ENCODE peak calls at places on chromosomes 12 and 14, in six cellular contexts. M is stomach, Q is Panc1, F is PC-3, E is psoas muscle, Y is tibial nerve. D is an unnamed sample.

GRCh38 chr12:74446466-74446865 is 91.2 kb upstream of the ATXN7L3B start:
- DNase-seq in Q (no peak), Y (no peak), F (no peak), E (no peak), M (no peak), D (no peak)

GRCh38 chr14:49919825-49920224 is 26.9 kb downstream of the ARF6 start:
- DNase-seq in E (no peak), M (no peak), Y (no peak), F (no peak), Q (no peak), D (no peak)

GRCh38 chr14:27090716-27091115 is 492.9 kb upstream of the NOVA1 start:
- DNase-seq in E (no peak), F (no peak), M (no peak), Y (no peak), Q (no peak), D (no peak)

GRCh38 chr12:119578112-119578511 is 15.5 kb upstream of the TMEM233 start:
- DNase-seq in E (no peak), Q (no peak), Y (no peak), F (peak), M (no peak), D (no peak)

GRCh38 chr14:69398053-69398817 is at the start of the genes ERH and SLC39A9:
- DNase-seq in Y (peak), Q (peak), M (peak), E (peak), F (peak), D (peak)

GRCh38 chr12:91902860-91903683 is 242.6 kb downstream of the BTG1 start:
- DNase-seq in F (no peak), E (no peak), Y (no peak), M (no peak), Q (no peak), D (no peak)

GRCh38 chr14:61557854-61558253 is 137.5 kb upstream of the HIF1A start:
- DNase-seq in Q (no peak), F (no peak), Y (no peak), M (no peak), E (no peak), D (no peak)

GRCh38 chr12:92796650-92797049 is 93.9 kb downstream of the PLEKHG7 start:
- DNase-seq in Y (no peak), M (no peak), E (no peak), F (peak), Q (no peak), D (no peak)

GRCh38 chr12:40063424-40063823 is 42.5 kb downstream of the SLC2A13 start:
- DNase-seq in M (no peak), Q (no peak), F (no peak), Y (no peak), E (no peak), D (no peak)

GRCh38 chr14:72947366-72948160 is 21.3 kb downstream of the DCAF4 start:
- DNase-seq in Y (no peak), Q (no peak), M (no peak), E (no peak), F (no peak), D (no peak)

GRCh38 chr14:72600551-72601330 is 293.2 kb downstream of the DPF3 start:
- DNase-seq in M (no peak), Q (no peak), Y (no peak), F (no peak), E (no peak), D (no peak)

GRCh38 chr12:53223391-53224267 is 8.4 kb downstream of the RARG start:
- DNase-seq in Q (no peak), E (peak), Y (no peak), F (no peak), M (no peak), D (no peak)

GRCh38 chr14:59631237-59631636 is 54.6 kb upstream of the CCDC175 start:
- DNase-seq in Y (no peak), F (peak), Q (no peak), E (no peak), M (no peak), D (no peak)

GRCh38 chr12:113759135-113759534 is 207.0 kb downstream of the RBM19 start:
- DNase-seq in F (no peak), Y (no peak), Q (no peak), M (no peak), E (no peak), D (no peak)

GRCh38 chr14:67940894-67941455 is 121.4 kb downstream of the RAD51B start:
- DNase-seq in Q (no peak), E (no peak), F (peak), Y (no peak), M (peak), D (peak)

GRCh38 chr14:65351493-65352224 is 60.9 kb upstream of the FUT8 start:
- DNase-seq in F (no peak), Y (no peak), E (no peak), Q (no peak), M (no peak), D (no peak)

GRCh38 chr12:65237153-65237552 is 41.3 kb upstream of the MSRB3 start:
- DNase-seq in M (no peak), Y (no peak), E (no peak), F (no peak), Q (no peak), D (no peak)

GRCh38 chr12:65229441-65229840 is 49.0 kb upstream of the MSRB3 start:
- DNase-seq in F (peak), Q (no peak), M (no peak), E (no peak), Y (no peak), D (peak)

GRCh38 chr12:65232490-65233077 is 45.9 kb upstream of the MSRB3 start:
- DNase-seq in E (no peak), Q (no peak), M (no peak), F (peak), Y (no peak), D (no peak)
- TF ChIP-seq CTCF in E (peak), Q (peak), M (no peak), F (peak), Y (peak), D (no peak)

GRCh38 chr14:71322660-71323250 is 415.5 kb downstream of the PCNX1 start:
- DNase-seq in M (no peak), Q (peak), F (peak), E (no peak), Y (no peak), D (no peak)
- H3K4me3 ChIP-seq in M (peak), Q (no peak), F (peak), E (peak), Y (no peak), D (peak)

GRCh38 chr12:18899678-18900317 is 161.9 kb downstream of the CAPZA3 start:
- DNase-seq in Y (no peak), F (no peak), Q (no peak), E (no peak), M (no peak), D (no peak)
- TF ChIP-seq CTCF in Y (no peak), F (no peak), Q (no peak), E (no peak), M (no peak), D (no peak)

GRCh38 chr12:105110851-105111250 is 3.3 kb downstream of the WASHC4 start:
- DNase-seq in E (no peak), Q (no peak), Y (no peak), M (no peak), F (no peak), D (no peak)

GRCh38 chr12:105107176-105107496 is 395 bp upstream of the WASHC4 start:
- DNase-seq in M (no peak), Q (no peak), Y (no peak), E (no peak), F (no peak), D (no peak)

GRCh38 chr12:105109465-105110212 is 2.1 kb downstream of the WASHC4 start:
- DNase-seq in Y (no peak), E (no peak), F (peak), Q (no peak), M (no peak), D (no peak)

GRCh38 chr12:105107497-105108371 is at the start of gene WASHC4:
- DNase-seq in Y (peak), Q (no peak), M (peak), F (peak), E (peak), D (no peak)

DNA sequence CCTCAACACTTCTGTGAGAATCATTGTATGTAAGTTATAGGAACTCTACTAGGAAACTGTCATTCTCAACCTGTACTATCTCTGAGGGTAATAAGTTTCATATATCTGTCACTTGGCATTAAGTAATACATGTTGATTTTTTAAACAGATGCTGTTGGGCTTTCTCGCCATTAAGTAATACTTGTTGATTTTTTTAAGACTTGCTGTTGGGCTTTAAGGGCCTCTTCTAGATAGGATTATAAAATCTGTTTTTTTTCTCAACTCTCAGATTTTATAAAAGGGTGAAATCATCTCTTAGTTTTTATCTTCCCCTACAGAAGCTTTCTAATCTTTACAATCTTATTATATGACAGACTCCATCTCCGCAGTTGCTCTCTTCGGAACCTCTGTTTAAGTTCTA is 5.6 kb downstream of the WASHC4 start:
- DNase-seq in Q (no peak), M (no peak), Y (no peak), F (no peak), E (no peak), D (no peak)
- H3K4me3 ChIP-seq in Q (no peak), M (no peak), Y (no peak), F (no peak), E (no peak), D (no peak)

GRCh38 chr14:24839617-24840203 is 205.7 kb upstream of the GZMB start:
- DNase-seq in M (no peak), F (no peak), Q (no peak), Y (no peak), E (no peak), D (no peak)
- TF ChIP-seq CTCF in M (no peak), F (no peak), Q (no peak), Y (no peak), E (no peak), D (no peak)

DNA sequence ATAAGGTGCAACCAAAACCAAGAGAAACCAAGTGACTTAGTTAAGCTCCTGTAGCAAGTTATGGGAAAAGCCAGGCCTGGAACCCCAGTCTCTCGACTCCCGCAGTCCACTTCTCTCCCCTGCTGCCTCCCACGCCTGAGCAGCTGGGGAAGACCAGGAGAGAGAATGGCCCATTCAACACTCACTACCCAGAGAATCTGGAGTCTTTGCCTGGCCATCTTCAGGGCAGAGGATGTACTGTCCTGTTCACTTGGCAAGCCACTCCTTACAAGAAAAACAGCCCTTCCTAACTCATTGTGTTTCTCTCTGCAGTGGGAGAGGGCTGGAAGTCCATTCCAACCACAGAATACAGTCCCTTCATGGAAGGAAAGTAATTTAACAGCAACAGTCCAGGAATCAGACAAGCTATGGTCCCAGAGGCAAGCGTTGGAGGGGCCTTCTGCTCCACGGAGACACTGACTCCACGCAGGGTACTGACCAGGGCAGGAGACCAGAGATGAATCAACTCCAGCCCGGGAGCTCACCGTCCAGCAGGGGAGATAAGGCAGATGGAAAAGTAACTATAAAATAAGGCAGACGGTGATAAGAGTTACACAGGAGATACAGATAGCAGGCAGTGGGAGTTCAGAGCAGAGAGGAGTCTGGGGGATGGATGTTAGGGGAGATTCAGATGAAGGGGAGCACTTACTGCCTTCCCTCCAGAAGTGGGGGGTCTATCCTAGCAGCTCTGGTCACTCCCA is 1.6 kb downstream of the PITPNM2 start:
- DNase-seq in Q (no peak), M (no peak), F (no peak), E (no peak), Y (no peak), D (no peak)
- H3K4me3 ChIP-seq in Q (peak), M (peak), F (peak), E (peak), Y (peak), D (no peak)

DNA sequence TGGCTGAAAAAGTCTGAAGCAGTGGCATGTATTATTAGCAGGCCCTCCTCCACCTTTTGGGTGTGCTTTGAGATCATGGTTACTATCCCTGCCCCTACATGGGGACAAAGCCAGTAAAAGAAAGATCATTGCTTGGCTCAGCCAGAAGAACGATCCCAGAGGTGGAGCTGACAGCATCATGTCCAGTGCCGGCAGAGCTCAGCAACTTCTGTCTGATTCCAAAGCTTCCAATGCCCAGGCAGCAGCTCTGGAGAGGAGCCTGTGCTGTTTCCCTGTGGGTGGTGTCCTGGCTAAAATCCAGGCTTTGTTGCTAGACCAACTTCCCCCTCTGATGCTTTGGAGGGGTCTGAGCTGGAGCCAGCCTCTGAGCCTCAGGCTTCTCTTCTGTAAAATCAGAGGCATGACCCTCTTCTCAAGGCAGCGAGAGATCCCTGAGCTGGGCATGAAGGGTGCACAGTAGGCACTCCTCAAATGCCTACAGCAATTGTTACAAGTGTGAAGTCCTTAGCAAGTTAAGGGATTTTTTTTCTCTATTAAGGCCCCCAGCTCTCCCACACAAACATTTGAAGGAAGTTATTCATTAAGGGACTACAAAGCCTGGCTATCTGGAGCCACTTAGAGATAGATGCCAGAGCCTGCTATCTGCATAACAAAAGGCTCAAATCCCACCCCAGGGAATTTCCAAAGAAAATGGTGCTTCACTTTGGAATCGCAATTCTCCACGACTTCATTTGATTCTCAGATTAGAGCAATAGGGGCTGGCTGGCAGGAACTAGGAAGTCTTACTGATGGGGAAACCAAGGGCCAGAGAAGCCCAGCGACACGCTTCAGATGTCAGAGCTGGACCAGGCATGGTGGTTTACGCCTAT is 10.9 kb upstream of the GSC start:
- DNase-seq in Y (no peak), M (no peak), E (no peak), Q (no peak), F (no peak), D (no peak)
- TF ChIP-seq CTCF in Y (no peak), M (no peak), E (no peak), Q (no peak), F (no peak), D (no peak)

DNA sequence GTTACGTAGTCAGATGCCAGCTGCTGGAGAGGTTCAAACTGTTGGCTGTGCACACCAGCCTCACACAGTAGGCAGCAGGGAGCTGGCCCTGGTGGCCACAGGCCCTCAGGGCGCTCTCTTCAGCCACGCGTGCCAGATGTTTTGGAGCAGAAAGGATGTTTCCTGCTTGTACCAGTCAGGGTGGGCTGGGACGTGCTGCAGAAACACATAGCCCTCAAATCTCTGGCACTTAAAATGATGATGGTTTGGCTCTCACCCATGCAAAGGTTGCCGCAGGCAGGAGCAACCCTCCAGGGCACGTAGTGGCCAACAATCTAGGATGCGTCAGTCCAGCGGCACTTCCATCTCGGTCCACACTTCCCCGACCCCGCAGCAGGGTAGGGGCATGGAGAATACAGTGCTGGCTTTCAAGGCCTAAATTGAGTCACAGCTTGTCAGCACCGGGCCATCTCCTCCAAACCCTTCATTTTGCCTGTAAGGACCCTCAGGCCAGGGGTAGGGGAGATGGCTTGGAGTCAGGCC is 1.7 kb upstream of the FAM181A start:
- DNase-seq in Y (no peak), M (no peak), E (peak), Q (no peak), F (no peak), D (no peak)
- H3K4me3 ChIP-seq in Y (no peak), M (no peak), E (no peak), Q (no peak), F (no peak), D (no peak)

D was measured in AG04449.